ENCODE peak calls at places on chromosome 7, in four cellular contexts. P is tibial nerve, J is OCI-LY7, Y is mesendoderm. N is an unnamed sample.

GRCh38 chr7:71650653-71651337 is 518.9 kb downstream of the GALNT17 start:
- DNase-seq in J (no peak), P (no peak), Y (no peak), N (no peak)

GRCh38 chr7:4610768-4611467 is 71.2 kb upstream of the FOXK1 start:
- DNase-seq in P (peak; percentile 79), Y (peak; percentile 86), J (peak; percentile 69), N (peak; percentile 35)

GRCh38 chr7:141617280-141617679 is 66.1 kb downstream of the AGK start:
- DNase-seq in Y (no peak), J (no peak), P (no peak), N (no peak)

GRCh38 chr7:131231381-131232220 is 96.1 kb upstream of the MKLN1 start:
- DNase-seq in Y (peak; percentile 61), J (peak; percentile 72), P (peak; percentile 28), N (peak; percentile 61)

GRCh38 chr7:99036531-99037175 is 107.3 kb downstream of the SMURF1 start:
- DNase-seq in J (peak; percentile 16), P (peak; percentile 39), Y (peak; percentile 75), N (no peak)

GRCh38 chr7:48041665-48041995 is 6.3 kb downstream of the C7orf57 start:
- DNase-seq in J (no peak), Y (peak; percentile 28), P (no peak), N (no peak)

GRCh38 chr7:104627516-104627915 is 299.1 kb downstream of the LHFPL3 start:
- DNase-seq in Y (peak; percentile 47), J (peak; percentile 4), P (no peak), N (no peak)

GRCh38 chr7:81470084-81470723 is 299.6 kb downstream of the HGF start:
- DNase-seq in P (peak; percentile 38), Y (peak; percentile 83), J (peak; percentile 45), N (peak; percentile 79)

GRCh38 chr7:134029-134428 is 58.3 kb upstream of the FAM20C start:
- DNase-seq in J (no peak), P (no peak), Y (no peak), N (no peak)

GRCh38 chr7:42137431-42137830 is 99.6 kb downstream of the GLI3 start:
- DNase-seq in J (no peak), P (no peak), Y (peak; percentile 65), N (no peak)

GRCh38 chr7:91033574-91033973 is 230.7 kb upstream of the FZD1 start:
- DNase-seq in Y (no peak), P (no peak), J (no peak), N (no peak)

GRCh38 chr7:78326870-78327269 is 528.3 kb downstream of the PHTF2 start:
- DNase-seq in Y (no peak), P (no peak), J (no peak), N (no peak)

GRCh38 chr7:44447874-44448425 is 42.5 kb downstream of the NUDCD3 start:
- DNase-seq in J (no peak), Y (no peak), P (no peak), N (no peak)

GRCh38 chr7:74627699-74628411 is 29.7 kb upstream of the GTF2I start:
- DNase-seq in J (no peak), Y (peak; percentile 46), P (peak; percentile 13), N (peak; percentile 62)

GRCh38 chr7:124784879-124785818 is 19.6 kb upstream of the GPR37 start:
- DNase-seq in J (peak; percentile 38), Y (peak; percentile 82), P (no peak), N (no peak)

GRCh38 chr7:130277763-130278643 is 11.3 kb downstream of the CPA2 start:
- DNase-seq in J (no peak), Y (peak; percentile 76), P (peak; percentile 65), N (peak; percentile 43)

GRCh38 chr7:103538964-103539709 is 93.1 kb upstream of the SLC26A5 start:
- DNase-seq in P (no peak), J (no peak), Y (no peak), N (no peak)

GRCh38 chr7:84998665-84999064 is 188.2 kb downstream of the SEMA3D start:
- DNase-seq in Y (no peak), J (no peak), P (no peak), N (no peak)

GRCh38 chr7:79997345-79997744 is 137.3 kb upstream of the GNAI1 start:
- DNase-seq in P (no peak), J (no peak), Y (no peak), N (no peak)

GRCh38 chr7:123632808-123633207 is 22.9 kb upstream of the LMOD2 start:
- DNase-seq in P (no peak), J (no peak), Y (no peak), N (no peak)

GRCh38 chr7:27615420-27616185 is 47.1 kb downstream of the HIBADH start:
- DNase-seq in P (no peak), J (peak; percentile 4), Y (no peak), N (no peak)

GRCh38 chr7:135001390-135002165 is 15.3 kb downstream of the AGBL3 start:
- DNase-seq in J (no peak), Y (no peak), P (no peak), N (no peak)

GRCh38 chr7:105643384-105643783 is 62.1 kb upstream of the EFCAB10 start:
- DNase-seq in J (no peak), Y (peak; percentile 96), P (no peak), N (no peak)

GRCh38 chr7:13291010-13291409 is 603.6 kb downstream of the ARL4A start:
- DNase-seq in J (no peak), P (no peak), Y (no peak), N (no peak)

GRCh38 chr7:152103066-152103465 is 77.6 kb downstream of the GALNT11 start:
- DNase-seq in Y (no peak), P (no peak), J (no peak), N (no peak)

GRCh38 chr7:79293655-79294142 is 159.8 kb downstream of the MAGI2 start:
- DNase-seq in Y (no peak), J (no peak), P (no peak), N (peak; percentile 66)

GRCh38 chr7:73899731-73900142 is 38.8 kb downstream of the TMEM270 start:
- DNase-seq in P (peak; percentile 82), Y (no peak), J (no peak), N (peak; percentile 37)

GRCh38 chr7:45599851-45600706 is 25.9 kb downstream of the ADCY1 start:
- DNase-seq in J (no peak), Y (no peak), P (no peak), N (no peak)

GRCh38 chr7:92296898-92297435 is 51.2 kb downstream of the ANKIB1 start:
- DNase-seq in P (no peak), Y (no peak), J (no peak), N (no peak)

GRCh38 chr7:80581472-80581871 is 57.0 kb upstream of the CD36 start:
- DNase-seq in J (no peak), P (no peak), Y (no peak), N (no peak)

GRCh38 chr7:85186083-85186520 is 754 bp downstream of the SEMA3D start:
- DNase-seq in Y (peak; percentile 64), J (no peak), P (no peak), N (peak; percentile 9)

GRCh38 chr7:50069613-50070012 is 23.4 kb downstream of the ZPBP start:
- DNase-seq in Y (peak; percentile 30), J (no peak), P (peak; percentile 23), N (peak; percentile 31)

DNA sequence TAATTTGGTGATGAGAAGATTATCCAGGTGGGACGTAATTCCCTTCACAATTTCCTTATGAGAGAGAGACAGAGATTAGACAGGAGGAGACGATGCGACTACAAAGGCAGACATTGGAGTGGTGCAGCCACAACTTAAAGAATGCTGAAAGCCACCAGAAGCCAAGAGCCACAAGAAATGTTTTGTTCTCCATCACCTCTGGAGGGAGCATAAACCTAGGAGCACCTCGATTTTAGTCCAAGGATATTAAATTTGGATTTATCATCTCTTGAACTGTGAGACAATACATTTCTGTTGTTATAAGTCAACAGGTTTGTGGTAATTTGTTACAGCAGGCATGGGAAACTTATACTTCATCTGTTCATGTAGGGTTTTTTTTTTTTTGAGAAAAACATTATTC is 418.9 kb downstream of the DGKB start:
- DNase-seq in Y (no peak), J (no peak), P (no peak), N (no peak)
- H3K36me3 ChIP-seq in Y (no peaks in the 10 kb centered on the region), J (no peaks in the 10 kb centered on the region), P (no peaks in the 10 kb centered on the region), N (no peaks in the 10 kb centered on the region)

DNA sequence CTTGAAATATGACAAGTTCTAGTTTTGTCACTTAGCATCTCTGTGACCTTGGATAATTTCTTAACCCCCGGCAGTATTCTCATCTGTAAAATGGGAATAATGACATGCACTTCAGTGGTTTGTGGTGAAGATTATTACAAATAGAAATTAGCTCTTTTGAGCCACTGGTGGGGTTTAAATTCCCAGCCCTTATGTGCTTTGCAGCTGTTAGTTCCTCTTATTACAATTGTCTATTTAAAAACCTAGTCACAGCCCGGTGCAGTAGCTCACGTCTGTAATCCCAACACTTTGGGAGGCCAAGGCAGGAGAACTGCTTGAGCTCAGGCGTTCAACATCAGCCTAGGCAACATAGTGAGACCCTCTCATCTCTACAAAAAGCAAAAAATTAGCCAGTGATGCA is 30.1 kb downstream of the CAV1 start:
- DNase-seq in P (no peak), Y (no peak), J (no peak), N (no peak)
- H3K4me3 ChIP-seq in P (no peak overlapping the region), Y (no peak overlapping the region), J (no peak overlapping the region), N (no peak overlapping the region)

DNA sequence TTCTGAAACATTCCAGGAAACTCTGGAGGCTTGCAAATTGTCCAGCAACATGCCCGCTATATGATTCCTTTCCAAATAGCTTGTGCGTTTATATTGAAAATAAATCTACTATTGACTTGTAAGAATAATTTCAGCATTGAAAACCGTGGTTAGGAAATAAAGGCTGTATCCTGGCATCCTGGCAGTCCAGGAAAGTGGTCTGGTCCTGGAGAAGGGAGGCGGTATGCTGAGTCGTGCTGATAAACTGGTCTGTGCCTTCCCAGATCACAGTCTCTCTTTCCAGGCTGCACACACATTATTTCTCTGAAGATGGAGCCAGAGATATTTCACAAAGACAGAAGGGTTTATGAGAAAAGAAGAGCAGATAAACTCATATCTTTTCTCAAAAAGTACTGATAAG is 350.1 kb upstream of the COBL start:
- DNase-seq in P (no peak), J (no peak), Y (no peak), N (no peak)
- H3K4me1 ChIP-seq in P (no peaks in the 10 kb centered on the region), J (no peaks in the 10 kb centered on the region), Y (no peaks in the 10 kb centered on the region), N (no peaks in the 10 kb centered on the region)

GRCh38 chr7:114533151-114533550 is 118.5 kb downstream of the FOXP2 start:
- DNase-seq in Y (peak; percentile 19), J (no peak), P (no peak), N (no peak)

GRCh38 chr7:114527589-114527988 is 113.0 kb downstream of the FOXP2 start:
- DNase-seq in P (no peak), J (no peak), Y (no peak), N (no peak)

GRCh38 chr7:114534957-114535356 is 120.3 kb downstream of the FOXP2 start:
- DNase-seq in P (no peak), J (no peak), Y (no peak), N (no peak)

DNA sequence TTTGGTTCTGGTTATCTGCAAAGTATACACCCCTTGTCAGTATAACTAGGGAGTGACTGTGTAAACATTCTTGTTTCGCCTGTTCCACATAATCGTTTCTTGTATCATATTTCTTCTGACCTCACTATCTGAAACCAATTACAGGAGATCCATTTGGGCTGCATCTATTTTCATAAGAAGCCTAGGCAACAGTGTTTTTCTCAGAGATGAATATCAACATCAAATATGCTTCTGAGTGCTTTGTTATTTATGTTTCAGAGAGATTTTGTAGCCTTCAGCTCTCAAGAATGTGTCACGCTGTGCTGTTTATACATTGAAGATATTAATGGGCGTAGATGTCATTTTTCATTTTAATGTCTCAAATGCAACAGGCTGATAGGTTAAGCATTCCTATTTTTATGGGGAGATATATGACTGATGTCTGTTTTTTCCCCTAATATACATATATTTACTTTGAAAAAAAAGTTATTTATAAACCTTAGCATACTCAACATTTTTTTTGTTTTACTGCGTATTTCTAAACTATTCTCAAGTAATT is 115.5 kb downstream of the FOXP2 start:
- DNase-seq in Y (no peak), P (no peak), J (no peak), N (no peak)
- H3K36me3 ChIP-seq in Y (no peaks in the 10 kb centered on the region), P (no peaks in the 10 kb centered on the region), J (no peaks in the 10 kb centered on the region), N (no peaks in the 10 kb centered on the region)